ENCODE peak calls at places on chromosome 1, in seven cellular contexts. Q, M, D, R, Z, S and L are unnamed samples.

GRCh38 chr1:6094801-6095505 is 49.3 kb downstream of the KCNAB2 start:
- DNase-seq in Q (no peak), M (no peak), D (no peak), R (no peak), Z (no peak), S (no peak), L (no peak)

GRCh38 chr1:41590331-41590730 is 105.8 kb upstream of the EDN2 start:
- DNase-seq in Q (no peak), M (no peak), D (no peak), R (no peak), Z (no peak), S (no peak), L (no peak)

GRCh38 chr1:59113876-59114457 is 182.9 kb upstream of the FGGY start:
- DNase-seq in Q (no peak), M (no peak), D (no peak), R (no peak), Z (no peak), S (no peak), L (no peak)

GRCh38 chr1:118989006-118989736 is 1.0 kb upstream of the TBX15 start:
- DNase-seq in Q (no peak), M (peak), D (no peak), R (no peak), Z (no peak), S (no peak), L (peak)

GRCh38 chr1:68116643-68117235 is 66.3 kb upstream of the DIRAS3 start:
- DNase-seq in Q (peak), M (no peak), D (no peak), R (peak), Z (no peak), S (peak), L (peak)

GRCh38 chr1:113984710-113985109 is 5.4 kb downstream of the OLFML3 start:
- DNase-seq in Q (no peak), M (no peak), D (no peak), R (no peak), Z (no peak), S (no peak), L (no peak)

GRCh38 chr1:37434292-37434907 is 40.0 kb upstream of the ZC3H12A start:
- DNase-seq in Q (no peak), M (peak), D (peak), R (peak), Z (peak), S (peak), L (peak)

GRCh38 chr1:218571515-218571914 is 226.4 kb downstream of the TGFB2 start:
- DNase-seq in Q (no peak), M (no peak), D (no peak), R (no peak), Z (no peak), S (no peak), L (no peak)

GRCh38 chr1:24102966-24103365 is 9.0 kb downstream of the MYOM3 start:
- DNase-seq in Q (no peak), M (no peak), D (no peak), R (no peak), Z (no peak), S (no peak), L (no peak)